ENCODE peak calls at places on chromosome 12, in nine cellular contexts. One of them, this sample, is unnamed.

GRCh38 chr12:32140867-32141266 is 34.2 kb downstream of the BICD1 start:
- DNase-seq in neural progenitor cell: no peak
- DNase-seq in right lobe of liver: no peak
- DNase-seq in foreskin fibroblast: no peak
- DNase-seq in left ventricle myocardium inferior: no peak
- DNase-seq in CD4-positive, alpha-beta T cell: no peak
- DNase-seq in GM20000: no peak
- DNase-seq in GM12865: no peak
- DNase-seq in nephron progenitor cell: no peak
- DNase-seq in this sample: no peak

GRCh38 chr12:96770239-96770780 is 136.7 kb upstream of the NEDD1 start:
- DNase-seq in neural progenitor cell: no peak
- DNase-seq in right lobe of liver: no peak
- DNase-seq in foreskin fibroblast: no peak
- DNase-seq in left ventricle myocardium inferior: no peak
- DNase-seq in CD4-positive, alpha-beta T cell: no peak
- DNase-seq in GM20000: no peak
- DNase-seq in GM12865: no peak
- DNase-seq in nephron progenitor cell: no peak
- DNase-seq in this sample: no peak

GRCh38 chr12:76520348-76520747 is 39.2 kb downstream of the OSBPL8 start:
- DNase-seq in neural progenitor cell: no peak
- DNase-seq in right lobe of liver: no peak
- DNase-seq in foreskin fibroblast: peak; percentile 3
- DNase-seq in left ventricle myocardium inferior: no peak
- DNase-seq in CD4-positive, alpha-beta T cell: no peak
- DNase-seq in GM20000: no peak
- DNase-seq in GM12865: no peak
- DNase-seq in nephron progenitor cell: no peak
- DNase-seq in this sample: no peak

GRCh38 chr12:49941556-49942511 is 8.7 kb upstream of the AQP2 start:
- DNase-seq in neural progenitor cell: no peak
- DNase-seq in right lobe of liver: peak; percentile 40
- DNase-seq in foreskin fibroblast: no peak
- DNase-seq in left ventricle myocardium inferior: no peak
- DNase-seq in CD4-positive, alpha-beta T cell: no peak
- DNase-seq in GM20000: no peak
- DNase-seq in GM12865: no peak
- DNase-seq in nephron progenitor cell: no peak
- DNase-seq in this sample: no peak

GRCh38 chr12:52343550-52343949 is 22.4 kb upstream of the KRT83 start:
- DNase-seq in neural progenitor cell: no peak
- DNase-seq in right lobe of liver: no peak
- DNase-seq in foreskin fibroblast: no peak
- DNase-seq in left ventricle myocardium inferior: no peak
- DNase-seq in CD4-positive, alpha-beta T cell: no peak
- DNase-seq in GM20000: no peak
- DNase-seq in GM12865: no peak
- DNase-seq in nephron progenitor cell: no peak
- DNase-seq in this sample: no peak

GRCh38 chr12:32988982-32989381 is 92.4 kb upstream of the PKP2 start:
- DNase-seq in neural progenitor cell: peak; percentile 21
- DNase-seq in right lobe of liver: no peak
- DNase-seq in foreskin fibroblast: no peak
- DNase-seq in left ventricle myocardium inferior: no peak
- DNase-seq in CD4-positive, alpha-beta T cell: no peak
- DNase-seq in GM20000: no peak
- DNase-seq in GM12865: no peak
- DNase-seq in nephron progenitor cell: no peak
- DNase-seq in this sample: no peak

GRCh38 chr12:79547044-79547734 is 143.6 kb downstream of the PAWR start:
- DNase-seq in neural progenitor cell: peak; percentile 84
- DNase-seq in right lobe of liver: no peak
- DNase-seq in foreskin fibroblast: peak; percentile 29
- DNase-seq in left ventricle myocardium inferior: no peak
- DNase-seq in CD4-positive, alpha-beta T cell: no peak
- DNase-seq in GM20000: no peak
- DNase-seq in GM12865: no peak
- DNase-seq in nephron progenitor cell: peak; percentile 16
- DNase-seq in this sample: no peak

GRCh38 chr12:67648306-67649164 is at the start of gene DYRK2:
- DNase-seq in neural progenitor cell: peak; percentile 92
- DNase-seq in right lobe of liver: peak; percentile 84
- DNase-seq in foreskin fibroblast: peak; percentile 93
- DNase-seq in left ventricle myocardium inferior: peak; percentile 87
- DNase-seq in CD4-positive, alpha-beta T cell: peak; percentile 60
- DNase-seq in GM20000: peak; percentile 93
- DNase-seq in GM12865: peak; percentile 90
- DNase-seq in nephron progenitor cell: peak; percentile 83
- DNase-seq in this sample: peak; percentile 73

GRCh38 chr12:29212682-29213397 is 63.8 kb downstream of the FAR2 start:
- DNase-seq in neural progenitor cell: no peak
- DNase-seq in right lobe of liver: no peak
- DNase-seq in foreskin fibroblast: peak; percentile 35
- DNase-seq in left ventricle myocardium inferior: no peak
- DNase-seq in CD4-positive, alpha-beta T cell: no peak
- DNase-seq in GM20000: no peak
- DNase-seq in GM12865: no peak
- DNase-seq in nephron progenitor cell: no peak
- DNase-seq in this sample: no peak

GRCh38 chr12:80187660-80188090 is 88.3 kb downstream of the OTOGL start:
- DNase-seq in neural progenitor cell: no peak
- DNase-seq in right lobe of liver: no peak
- DNase-seq in foreskin fibroblast: peak; percentile 69
- DNase-seq in left ventricle myocardium inferior: peak; percentile 44
- DNase-seq in CD4-positive, alpha-beta T cell: no peak
- DNase-seq in GM20000: no peak
- DNase-seq in GM12865: peak; percentile 85
- DNase-seq in nephron progenitor cell: no peak
- DNase-seq in this sample: no peak

GRCh38 chr12:64610092-64610659 is at the start of gene RASSF3:
- DNase-seq in neural progenitor cell: peak; percentile 90
- DNase-seq in right lobe of liver: peak; percentile 78
- DNase-seq in foreskin fibroblast: peak; percentile 78
- DNase-seq in left ventricle myocardium inferior: peak; percentile 77
- DNase-seq in CD4-positive, alpha-beta T cell: peak; percentile 61
- DNase-seq in GM20000: peak; percentile 93
- DNase-seq in GM12865: peak; percentile 92
- DNase-seq in nephron progenitor cell: peak; percentile 84
- DNase-seq in this sample: peak; percentile 56

GRCh38 chr12:23083267-23083666 is 458.3 kb downstream of the ETNK1 start:
- DNase-seq in neural progenitor cell: no peak
- DNase-seq in right lobe of liver: no peak
- DNase-seq in foreskin fibroblast: peak; percentile 2
- DNase-seq in left ventricle myocardium inferior: no peak
- DNase-seq in CD4-positive, alpha-beta T cell: no peak
- DNase-seq in GM20000: no peak
- DNase-seq in GM12865: peak; percentile 26
- DNase-seq in nephron progenitor cell: no peak
- DNase-seq in this sample: no peak

GRCh38 chr12:82687020-82687951 is 580 bp downstream of the TMTC2 start:
- DNase-seq in neural progenitor cell: peak; percentile 72
- DNase-seq in right lobe of liver: no peak
- DNase-seq in foreskin fibroblast: peak; percentile 53
- DNase-seq in left ventricle myocardium inferior: peak; percentile 38
- DNase-seq in CD4-positive, alpha-beta T cell: peak; percentile 43
- DNase-seq in GM20000: peak; percentile 70
- DNase-seq in GM12865: peak; percentile 85
- DNase-seq in nephron progenitor cell: peak; percentile 71
- DNase-seq in this sample: peak; percentile 53

DNA sequence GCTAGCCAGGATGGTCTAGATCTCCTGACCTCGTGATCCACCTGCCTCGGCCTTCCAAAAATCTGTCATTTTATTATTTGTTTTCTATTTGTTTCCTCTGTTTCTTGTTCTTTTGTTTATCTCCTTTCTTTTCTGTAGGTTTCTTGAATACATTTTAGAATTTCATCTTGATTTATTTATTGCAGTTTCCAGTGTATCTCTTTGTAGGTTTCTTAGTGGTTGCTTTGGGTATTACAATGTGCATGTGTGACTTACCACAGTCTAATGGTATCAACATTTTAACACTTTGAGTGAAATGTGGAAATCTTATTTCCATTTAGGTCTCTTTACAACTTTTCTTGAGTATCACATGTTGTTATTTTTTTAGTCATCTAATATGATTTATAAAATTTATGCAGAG is 29.9 kb upstream of the MUCL1 start:
- DNase-seq in neural progenitor cell: no peak
- DNase-seq in right lobe of liver: no peak
- DNase-seq in foreskin fibroblast: no peak
- DNase-seq in left ventricle myocardium inferior: no peak
- DNase-seq in CD4-positive, alpha-beta T cell: no peak
- DNase-seq in GM20000: no peak
- DNase-seq in GM12865: no peak
- DNase-seq in nephron progenitor cell: no peak
- DNase-seq in this sample: no peak
- TF ChIP-seq CTCF in neural progenitor cell: peak; percentile 46
- TF ChIP-seq CTCF in right lobe of liver: peak; percentile 11
- TF ChIP-seq CTCF in foreskin fibroblast: no peak
- TF ChIP-seq CTCF in left ventricle myocardium inferior: peak; percentile 17
- TF ChIP-seq CTCF in CD4-positive, alpha-beta T cell: no peak
- TF ChIP-seq CTCF in GM20000: no peak
- TF ChIP-seq CTCF in GM12865: no peak
- TF ChIP-seq CTCF in nephron progenitor cell: peak; percentile 34
- TF ChIP-seq CTCF in this sample: peak; percentile 51

DNA sequence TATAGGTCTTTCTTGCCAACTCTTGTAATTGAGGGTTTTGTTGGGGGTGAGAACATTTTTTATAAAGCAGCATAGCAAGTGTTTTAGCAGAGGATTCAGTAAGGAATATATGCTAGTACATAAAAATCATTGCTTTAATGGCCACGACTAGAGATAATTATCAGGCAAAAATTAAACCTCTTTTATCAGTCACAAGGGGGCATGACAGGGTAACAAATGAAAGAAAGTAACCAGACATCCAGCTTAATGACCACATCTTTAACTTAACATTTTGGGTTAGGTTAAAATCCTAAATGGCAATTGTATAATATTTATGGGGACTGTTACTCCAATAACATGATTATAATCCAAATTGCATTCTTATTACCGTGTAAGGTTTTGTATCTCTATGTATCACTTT is 119.6 kb downstream of the LRRIQ1 start:
- DNase-seq in neural progenitor cell: peak; percentile 32
- DNase-seq in right lobe of liver: no peak
- DNase-seq in foreskin fibroblast: peak; percentile 38
- DNase-seq in left ventricle myocardium inferior: no peak
- DNase-seq in CD4-positive, alpha-beta T cell: no peak
- DNase-seq in GM20000: no peak
- DNase-seq in GM12865: no peak
- DNase-seq in nephron progenitor cell: no peak
- DNase-seq in this sample: no peak
- TF ChIP-seq CTCF in neural progenitor cell: peak; percentile 59
- TF ChIP-seq CTCF in right lobe of liver: no peak
- TF ChIP-seq CTCF in foreskin fibroblast: no peak
- TF ChIP-seq CTCF in left ventricle myocardium inferior: no peak
- TF ChIP-seq CTCF in CD4-positive, alpha-beta T cell: no peak
- TF ChIP-seq CTCF in GM20000: no peak
- TF ChIP-seq CTCF in GM12865: no peak
- TF ChIP-seq CTCF in nephron progenitor cell: peak; percentile 25
- TF ChIP-seq CTCF in this sample: peak; percentile 41

GRCh38 chr12:113940929-113941486 is 25.1 kb downstream of the RBM19 start:
- DNase-seq in neural progenitor cell: no peak
- DNase-seq in right lobe of liver: no peak
- DNase-seq in foreskin fibroblast: no peak
- DNase-seq in left ventricle myocardium inferior: no peak
- DNase-seq in CD4-positive, alpha-beta T cell: no peak
- DNase-seq in GM20000: no peak
- DNase-seq in GM12865: no peak
- DNase-seq in nephron progenitor cell: no peak
- DNase-seq in this sample: no peak

GRCh38 chr12:113942209-113942608 is 23.9 kb downstream of the RBM19 start:
- DNase-seq in neural progenitor cell: no peak
- DNase-seq in right lobe of liver: no peak
- DNase-seq in foreskin fibroblast: no peak
- DNase-seq in left ventricle myocardium inferior: no peak
- DNase-seq in CD4-positive, alpha-beta T cell: no peak
- DNase-seq in GM20000: no peak
- DNase-seq in GM12865: no peak
- DNase-seq in nephron progenitor cell: no peak
- DNase-seq in this sample: no peak

GRCh38 chr12:113939867-113940266 is 26.3 kb downstream of the RBM19 start:
- DNase-seq in neural progenitor cell: no peak
- DNase-seq in right lobe of liver: no peak
- DNase-seq in foreskin fibroblast: no peak
- DNase-seq in left ventricle myocardium inferior: no peak
- DNase-seq in CD4-positive, alpha-beta T cell: no peak
- DNase-seq in GM20000: no peak
- DNase-seq in GM12865: no peak
- DNase-seq in nephron progenitor cell: no peak
- DNase-seq in this sample: no peak

GRCh38 chr12:113938471-113938870 is 27.7 kb downstream of the RBM19 start:
- DNase-seq in neural progenitor cell: no peak
- DNase-seq in right lobe of liver: no peak
- DNase-seq in foreskin fibroblast: no peak
- DNase-seq in left ventricle myocardium inferior: no peak
- DNase-seq in CD4-positive, alpha-beta T cell: no peak
- DNase-seq in GM20000: no peak
- DNase-seq in GM12865: no peak
- DNase-seq in nephron progenitor cell: no peak
- DNase-seq in this sample: no peak

DNA sequence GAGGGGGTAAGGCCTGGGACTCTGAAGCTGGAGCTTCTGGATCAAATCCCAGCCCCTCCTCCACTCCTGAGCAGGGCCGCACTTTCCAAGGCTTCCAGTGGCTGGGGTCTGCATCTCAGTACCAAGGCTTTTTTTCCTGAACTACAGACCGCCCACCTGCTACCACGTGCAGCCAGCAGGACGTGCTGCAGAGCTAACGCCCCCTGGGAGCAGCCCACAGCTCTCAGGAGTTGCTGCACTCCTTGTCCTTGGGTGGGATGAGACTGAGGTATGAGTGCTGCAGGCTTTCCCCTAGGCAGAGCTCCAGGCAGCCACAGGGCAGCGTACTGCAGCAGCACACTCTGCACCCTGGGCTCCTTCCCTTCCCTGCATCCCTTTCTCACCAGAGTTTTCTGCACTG is 25.8 kb downstream of the RBM19 start:
- DNase-seq in neural progenitor cell: peak; percentile 52
- DNase-seq in right lobe of liver: no peak
- DNase-seq in foreskin fibroblast: no peak
- DNase-seq in left ventricle myocardium inferior: no peak
- DNase-seq in CD4-positive, alpha-beta T cell: no peak
- DNase-seq in GM20000: no peak
- DNase-seq in GM12865: no peak
- DNase-seq in nephron progenitor cell: no peak
- DNase-seq in this sample: no peak
- TF ChIP-seq CTCF in neural progenitor cell: peak; percentile 38
- TF ChIP-seq CTCF in right lobe of liver: no peak
- TF ChIP-seq CTCF in foreskin fibroblast: no peak
- TF ChIP-seq CTCF in left ventricle myocardium inferior: no peak
- TF ChIP-seq CTCF in CD4-positive, alpha-beta T cell: no peak
- TF ChIP-seq CTCF in GM20000: no peak
- TF ChIP-seq CTCF in GM12865: no peak
- TF ChIP-seq CTCF in nephron progenitor cell: no peak
- TF ChIP-seq CTCF in this sample: no peak

GRCh38 chr12:5140190-5140589 is 96.5 kb downstream of the KCNA5 start:
- DNase-seq in neural progenitor cell: no peak
- DNase-seq in right lobe of liver: no peak
- DNase-seq in foreskin fibroblast: peak; percentile 5
- DNase-seq in left ventricle myocardium inferior: no peak
- DNase-seq in CD4-positive, alpha-beta T cell: no peak
- DNase-seq in GM20000: no peak
- DNase-seq in GM12865: no peak
- DNase-seq in nephron progenitor cell: no peak
- DNase-seq in this sample: no peak
- TF ChIP-seq CTCF in neural progenitor cell: no peak
- TF ChIP-seq CTCF in right lobe of liver: no peak
- TF ChIP-seq CTCF in foreskin fibroblast: no peak
- TF ChIP-seq CTCF in left ventricle myocardium inferior: no peak
- TF ChIP-seq CTCF in CD4-positive, alpha-beta T cell: no peak
- TF ChIP-seq CTCF in GM20000: no peak
- TF ChIP-seq CTCF in GM12865: no peak
- TF ChIP-seq CTCF in nephron progenitor cell: no peak
- TF ChIP-seq CTCF in this sample: no peak

GRCh38 chr12:18805516-18806248 is 67.8 kb downstream of the CAPZA3 start:
- DNase-seq in neural progenitor cell: peak; percentile 51
- DNase-seq in right lobe of liver: no peak
- DNase-seq in foreskin fibroblast: no peak
- DNase-seq in left ventricle myocardium inferior: no peak
- DNase-seq in CD4-positive, alpha-beta T cell: no peak
- DNase-seq in GM20000: no peak
- DNase-seq in GM12865: no peak
- DNase-seq in nephron progenitor cell: peak; percentile 15
- DNase-seq in this sample: no peak
- TF ChIP-seq CTCF in neural progenitor cell: peak; percentile 62
- TF ChIP-seq CTCF in right lobe of liver: no peak
- TF ChIP-seq CTCF in foreskin fibroblast: no peak
- TF ChIP-seq CTCF in left ventricle myocardium inferior: peak; percentile 40
- TF ChIP-seq CTCF in CD4-positive, alpha-beta T cell: no peak
- TF ChIP-seq CTCF in GM20000: no peak
- TF ChIP-seq CTCF in GM12865: no peak
- TF ChIP-seq CTCF in nephron progenitor cell: peak; percentile 44
- TF ChIP-seq CTCF in this sample: peak; percentile 63

This sample was measured in progenitor cell of endocrine pancreas.